ENCODE peak calls at places on chromosomes 12 and 14, in ten cellular contexts. O, Y, A, L, P, Q, K, J, U and R are unnamed samples.

GRCh38 chr14:101182476-101182875 is 279.0 kb upstream of the RTL1 start:
- DNase-seq in O (no peak), Y (no peak), A (no peak), L (no peak), P (no peak), Q (no peak), K (no peak), J (no peak), U (no peak), R (no peak)

GRCh38 chr12:46219892-46220655 is 48.8 kb downstream of the SLC38A1 start:
- DNase-seq in O (no peak), Y (no peak), A (no peak), L (no peak), P (no peak), Q (peak; percentile 77), K (peak; percentile 32), J (no peak), U (no peak), R (no peak)

GRCh38 chr14:63795532-63795931 is 57.3 kb upstream of the SYNE2 start:
- DNase-seq in O (no peak), Y (no peak), A (no peak), L (no peak), P (no peak), Q (no peak), K (no peak), J (no peak), U (no peak), R (no peak)

GRCh38 chr12:104998423-104999346 is 12.6 kb downstream of the NOPCHAP1 start:
- DNase-seq in O (no peak), Y (no peak), A (no peak), L (no peak), P (no peak), Q (no peak), K (no peak), J (no peak), U (no peak), R (no peak)

GRCh38 chr12:132506730-132507538 is 17.0 kb downstream of the FBRSL1 start:
- DNase-seq in O (no peak), Y (peak; percentile 79), A (no peak), L (no peak), P (peak; percentile 75), Q (no peak), K (no peak), J (peak; percentile 63), U (no peak), R (peak; percentile 96)

GRCh38 chr14:89911018-89911919 is 43.3 kb downstream of the EFCAB11 start:
- DNase-seq in O (peak; percentile 12), Y (peak; percentile 69), A (no peak), L (no peak), P (peak; percentile 37), Q (peak; percentile 83), K (peak; percentile 60), J (no peak), U (no peak), R (no peak)

GRCh38 chr14:104295681-104296387 is 157.4 kb downstream of the KIF26A start:
- DNase-seq in O (no peak), Y (peak; percentile 49), A (no peak), L (no peak), P (no peak), Q (no peak), K (no peak), J (no peak), U (no peak), R (peak; percentile 16)

GRCh38 chr12:103840399-103840880 is 594 bp downstream of the NT5DC3 start:
- DNase-seq in O (no peak), Y (no peak), A (no peak), L (no peak), P (peak; percentile 41), Q (no peak), K (peak; percentile 40), J (peak; percentile 69), U (peak; percentile 25), R (no peak)

GRCh38 chr12:57175428-57176138 is 28.2 kb upstream of the LRP1-AS start:
- DNase-seq in O (peak; percentile 66), Y (peak; percentile 98), A (no peak), L (peak; percentile 17), P (peak; percentile 76), Q (peak; percentile 78), K (peak; percentile 88), J (peak; percentile 92), U (peak; percentile 21), R (peak; percentile 92)

GRCh38 chr14:25041484-25041883 is 8.5 kb downstream of the STXBP6 start:
- DNase-seq in O (no peak), Y (no peak), A (no peak), L (no peak), P (no peak), Q (no peak), K (no peak), J (no peak), U (no peak), R (no peak)

GRCh38 chr12:121942145-121942718 is 23.8 kb downstream of the CFAP251 start:
- DNase-seq in O (no peak), Y (peak; percentile 36), A (no peak), L (no peak), P (no peak), Q (no peak), K (no peak), J (no peak), U (no peak), R (no peak)

GRCh38 chr12:48002773-48003218 is 1.5 kb downstream of the COL2A1 start:
- DNase-seq in O (no peak), Y (peak; percentile 85), A (no peak), L (no peak), P (no peak), Q (peak; percentile 95), K (no peak), J (no peak), U (no peak), R (peak; percentile 73)

GRCh38 chr12:93245543-93245942 is 132.2 kb upstream of the NUDT4 start:
- DNase-seq in O (no peak), Y (peak; percentile 67), A (peak; percentile 87), L (no peak), P (no peak), Q (no peak), K (no peak), J (no peak), U (peak; percentile 83), R (no peak)

GRCh38 chr12:121709478-121709890 is 3.1 kb upstream of the TMEM120B start:
- DNase-seq in O (no peak), Y (peak; percentile 74), A (no peak), L (no peak), P (no peak), Q (peak; percentile 52), K (peak; percentile 79), J (no peak), U (no peak), R (no peak)

GRCh38 chr14:33848706-33849454 is 102.0 kb downstream of the EGLN3 start:
- DNase-seq in O (peak; percentile 85), Y (peak; percentile 97), A (no peak), L (peak; percentile 7), P (peak; percentile 62), Q (peak; percentile 57), K (peak; percentile 73), J (peak; percentile 30), U (peak; percentile 7), R (peak; percentile 91)

DNA sequence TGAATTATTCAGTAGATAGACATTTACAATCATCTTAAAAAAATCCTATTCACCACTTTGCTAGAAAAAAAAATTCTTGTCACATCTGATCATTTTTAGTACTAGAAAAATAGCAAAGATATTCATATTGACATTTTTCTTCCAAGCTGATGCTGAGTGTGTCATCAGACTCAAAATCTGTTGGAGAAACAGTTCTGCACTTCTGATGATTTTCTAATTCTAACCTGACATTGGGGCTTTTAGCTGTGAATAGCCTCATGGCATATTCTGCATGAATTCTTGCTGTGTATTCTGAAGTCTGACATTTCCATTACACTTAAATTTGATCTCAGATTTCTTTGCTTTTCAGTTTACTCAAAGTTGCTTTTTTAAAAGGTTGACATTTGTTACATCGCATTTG is 150.1 kb downstream of the PIK3C2G start:
- DNase-seq in O (no peak), Y (no peak), A (no peak), L (no peak), P (no peak), Q (no peak), K (no peak), J (no peak), U (no peak), R (no peak)
- H3K27ac ChIP-seq in O (no peak overlapping the region), Y (no peak overlapping the region), A (no peak overlapping the region), L (no peak overlapping the region), P (no peak overlapping the region), Q (no peak overlapping the region), K (no peak overlapping the region), J (peak overlapping the region; percentile 16), U (no peak overlapping the region), R (no peak overlapping the region)

GRCh38 chr12:124188059-124188458 is 106.8 kb upstream of the RFLNA start:
- DNase-seq in O (no peak), Y (no peak), A (no peak), L (no peak), P (no peak), Q (no peak), K (no peak), J (no peak), U (no peak), R (no peak)
- H3K27ac ChIP-seq in O (no peak overlapping the region), Y (no peak overlapping the region), A (no peak overlapping the region), L (peak overlapping the region; percentile 82), P (no peak overlapping the region), Q (no peak overlapping the region), K (no peak overlapping the region), J (no peak overlapping the region), U (no peak overlapping the region), R (peak overlapping the region; percentile 88)

GRCh38 chr12:1053690-1054089 is 62.7 kb downstream of the ERC1 start:
- DNase-seq in O (no peak), Y (no peak), A (no peak), L (no peak), P (no peak), Q (no peak), K (no peak), J (no peak), U (no peak), R (no peak)

GRCh38 chr12:1056390-1056789 is 65.4 kb downstream of the ERC1 start:
- DNase-seq in O (no peak), Y (peak; percentile 68), A (no peak), L (no peak), P (no peak), Q (no peak), K (no peak), J (no peak), U (no peak), R (no peak)

GRCh38 chr12:1050059-1050707 is 59.2 kb downstream of the ERC1 start:
- DNase-seq in O (no peak), Y (no peak), A (no peak), L (no peak), P (no peak), Q (no peak), K (no peak), J (no peak), U (no peak), R (no peak)

GRCh38 chr12:1058423-1058822 is 67.4 kb downstream of the ERC1 start:
- DNase-seq in O (no peak), Y (no peak), A (no peak), L (no peak), P (no peak), Q (no peak), K (no peak), J (no peak), U (no peak), R (no peak)

GRCh38 chr12:1054103-1054838 is 63.2 kb downstream of the ERC1 start:
- DNase-seq in O (peak; percentile 11), Y (peak; percentile 66), A (no peak), L (no peak), P (no peak), Q (no peak), K (no peak), J (no peak), U (no peak), R (no peak)
- H3K27ac ChIP-seq in O (no peak overlapping the region), Y (peak overlapping the region; percentile 80), A (no peak overlapping the region), L (no peak overlapping the region), P (peak overlapping the region; percentile 18), Q (no peak overlapping the region), K (no peak overlapping the region), J (no peak overlapping the region), U (no peak overlapping the region), R (no peak overlapping the region)

GRCh38 chr12:54420766-54421144 is 1.7 kb upstream of the ITGA5 start:
- DNase-seq in O (no peak), Y (peak; percentile 76), A (no peak), L (no peak), P (no peak), Q (no peak), K (no peak), J (peak; percentile 77), U (no peak), R (no peak)
- H3K27ac ChIP-seq in O (peak overlapping the region; percentile 12), Y (no peak overlapping the region), A (no peak overlapping the region), L (peak overlapping the region; percentile 18), P (no peak overlapping the region), Q (no peak overlapping the region), K (peak overlapping the region; percentile 94), J (peak overlapping the region; percentile 94), U (no peak overlapping the region), R (no peak overlapping the region)